ENCODE peak calls at places on chromosomes 11 and 22, in seven cellular contexts. One of them, this sample, is unnamed.

GRCh38 chr11:113251281-113251680 is 63.1 kb upstream of the TTC12 start:
- DNase-seq in GM12878: no peak
- DNase-seq in A549: no peak
- DNase-seq in IMR-90: no peak
- DNase-seq in K562: no peak
- DNase-seq in SK-N-SH: no peak
- DNase-seq in HepG2: no peak
- DNase-seq in this sample: no peak

GRCh38 chr11:58618215-58618614 is 4.2 kb upstream of the CNTF start:
- DNase-seq in GM12878: no peak
- DNase-seq in A549: no peak
- DNase-seq in IMR-90: no peak
- DNase-seq in K562: no peak
- DNase-seq in SK-N-SH: no peak
- DNase-seq in HepG2: peak; percentile 21
- DNase-seq in this sample: no peak

GRCh38 chr22:49910229-49911155 is 7.7 kb downstream of the ALG12 start:
- DNase-seq in GM12878: no peak
- DNase-seq in A549: no peak
- DNase-seq in IMR-90: no peak
- DNase-seq in K562: no peak
- DNase-seq in SK-N-SH: no peak
- DNase-seq in HepG2: no peak
- DNase-seq in this sample: no peak

GRCh38 chr11:2724653-2725366 is 25.0 kb upstream of the KCNQ1OT1 start:
- DNase-seq in GM12878: no peak
- DNase-seq in A549: no peak
- DNase-seq in IMR-90: no peak
- DNase-seq in K562: no peak
- DNase-seq in SK-N-SH: no peak
- DNase-seq in HepG2: no peak
- DNase-seq in this sample: no peak

GRCh38 chr11:64060263-64060860 is 24.6 kb downstream of the FLRT1 start:
- DNase-seq in GM12878: no peak
- DNase-seq in A549: no peak
- DNase-seq in IMR-90: no peak
- DNase-seq in K562: no peak
- DNase-seq in SK-N-SH: no peak
- DNase-seq in HepG2: no peak
- DNase-seq in this sample: peak; percentile 65

GRCh38 chr11:76798202-76798581 is 15.0 kb downstream of the TSKU start:
- DNase-seq in GM12878: no peak
- DNase-seq in A549: no peak
- DNase-seq in IMR-90: no peak
- DNase-seq in K562: no peak
- DNase-seq in SK-N-SH: no peak
- DNase-seq in HepG2: no peak
- DNase-seq in this sample: no peak

GRCh38 chr11:69909561-69910518 is 90.6 kb upstream of the FGF3 start:
- DNase-seq in GM12878: no peak
- DNase-seq in A549: no peak
- DNase-seq in IMR-90: no peak
- DNase-seq in K562: peak; percentile 65
- DNase-seq in SK-N-SH: peak; percentile 74
- DNase-seq in HepG2: no peak
- DNase-seq in this sample: peak; percentile 77

GRCh38 chr22:20083157-20083890 is 3.3 kb downstream of the DGCR8 start:
- DNase-seq in GM12878: no peak
- DNase-seq in A549: no peak
- DNase-seq in IMR-90: no peak
- DNase-seq in K562: no peak
- DNase-seq in SK-N-SH: no peak
- DNase-seq in HepG2: no peak
- DNase-seq in this sample: no peak

GRCh38 chr11:2522636-2523255 is 77.9 kb downstream of the KCNQ1 start:
- DNase-seq in GM12878: no peak
- DNase-seq in A549: no peak
- DNase-seq in IMR-90: no peak
- DNase-seq in K562: no peak
- DNase-seq in SK-N-SH: peak; percentile 30
- DNase-seq in HepG2: no peak
- DNase-seq in this sample: peak; percentile 42

GRCh38 chr11:123674297-123674696 is 19.9 kb upstream of the SCN3B start:
- DNase-seq in GM12878: no peak
- DNase-seq in A549: no peak
- DNase-seq in IMR-90: no peak
- DNase-seq in K562: no peak
- DNase-seq in SK-N-SH: no peak
- DNase-seq in HepG2: no peak
- DNase-seq in this sample: no peak

GRCh38 chr11:28674432-28675076 is 566.4 kb downstream of the METTL15 start:
- DNase-seq in GM12878: no peak
- DNase-seq in A549: no peak
- DNase-seq in IMR-90: peak; percentile 67
- DNase-seq in K562: no peak
- DNase-seq in SK-N-SH: peak; percentile 28
- DNase-seq in HepG2: no peak
- DNase-seq in this sample: peak; percentile 61

DNA sequence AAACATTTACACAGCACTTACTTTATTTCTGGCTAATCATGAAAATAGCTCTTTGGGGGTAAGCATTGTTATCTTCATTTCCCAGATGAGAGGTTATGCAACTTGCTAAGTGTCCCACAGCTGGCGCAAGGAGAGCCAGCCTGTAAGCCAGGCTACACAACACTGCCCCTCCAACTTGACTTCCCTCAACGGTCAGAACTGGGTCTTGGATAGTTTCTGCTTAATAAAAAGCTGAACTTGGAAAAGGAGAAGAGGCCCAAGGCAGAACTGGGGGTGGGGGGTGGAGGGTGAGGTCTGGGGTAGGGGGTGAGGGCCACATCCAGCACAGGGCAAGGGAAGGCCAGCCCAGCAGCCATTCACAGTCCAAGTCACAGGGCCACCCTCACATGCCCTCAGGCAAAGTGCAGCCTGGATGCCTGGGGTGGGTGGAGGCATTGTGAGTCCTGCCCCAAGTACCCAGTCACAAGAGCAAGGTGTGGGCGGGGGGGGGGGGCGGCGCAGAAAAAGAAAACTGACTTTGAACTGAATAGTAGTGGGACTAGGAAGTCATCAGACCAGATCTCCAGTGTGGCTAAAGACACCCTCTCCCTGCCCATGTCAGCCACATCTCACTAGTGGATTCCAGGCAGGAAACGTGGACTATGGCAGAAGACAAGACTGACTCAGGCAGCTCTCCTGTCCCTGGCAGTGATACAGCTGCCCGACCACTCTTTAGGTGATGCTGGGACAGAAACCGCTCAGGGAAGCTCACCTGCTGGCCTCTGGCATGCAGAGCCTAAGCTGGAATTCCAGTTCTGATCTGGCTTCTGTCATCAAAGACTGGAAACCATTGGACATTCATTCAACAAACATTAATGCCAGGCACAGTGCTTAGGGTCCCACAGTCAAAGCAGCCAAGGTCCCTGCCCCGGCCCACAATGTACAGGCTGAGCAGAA is 52.4 kb downstream of the PACSIN2 start:
- DNase-seq in GM12878: no peak
- DNase-seq in A549: no peak
- DNase-seq in IMR-90: peak; percentile 47
- DNase-seq in K562: no peak
- DNase-seq in SK-N-SH: no peak
- DNase-seq in HepG2: no peak
- DNase-seq in this sample: no peak
- TF ChIP-seq RFX5 in GM12878: no peak
- TF ChIP-seq RFX5 in A549: no peak
- TF ChIP-seq RFX5 in IMR-90: no peak
- TF ChIP-seq RFX5 in K562: no peak
- TF ChIP-seq RFX5 in SK-N-SH: no peak
- TF ChIP-seq RFX5 in HepG2: no peak
- TF ChIP-seq RFX5 in this sample: no peak

GRCh38 chr11:89181111-89181510 is 3.4 kb downstream of the TYR start:
- DNase-seq in GM12878: no peak
- DNase-seq in A549: no peak
- DNase-seq in IMR-90: no peak
- DNase-seq in K562: no peak
- DNase-seq in SK-N-SH: no peak
- DNase-seq in HepG2: no peak
- DNase-seq in this sample: no peak

GRCh38 chr11:89182773-89183172 is 5.1 kb downstream of the TYR start:
- DNase-seq in GM12878: no peak
- DNase-seq in A549: no peak
- DNase-seq in IMR-90: peak; percentile 53
- DNase-seq in K562: no peak
- DNase-seq in SK-N-SH: no peak
- DNase-seq in HepG2: no peak
- DNase-seq in this sample: no peak

GRCh38 chr11:89177691-89178231 is at the start of gene TYR:
- DNase-seq in GM12878: no peak
- DNase-seq in A549: no peak
- DNase-seq in IMR-90: no peak
- DNase-seq in K562: no peak
- DNase-seq in SK-N-SH: no peak
- DNase-seq in HepG2: no peak
- DNase-seq in this sample: no peak

GRCh38 chr11:89175796-89176195 is 1.9 kb upstream of the TYR start:
- DNase-seq in GM12878: no peak
- DNase-seq in A549: no peak
- DNase-seq in IMR-90: no peak
- DNase-seq in K562: no peak
- DNase-seq in SK-N-SH: no peak
- DNase-seq in HepG2: no peak
- DNase-seq in this sample: no peak

DNA sequence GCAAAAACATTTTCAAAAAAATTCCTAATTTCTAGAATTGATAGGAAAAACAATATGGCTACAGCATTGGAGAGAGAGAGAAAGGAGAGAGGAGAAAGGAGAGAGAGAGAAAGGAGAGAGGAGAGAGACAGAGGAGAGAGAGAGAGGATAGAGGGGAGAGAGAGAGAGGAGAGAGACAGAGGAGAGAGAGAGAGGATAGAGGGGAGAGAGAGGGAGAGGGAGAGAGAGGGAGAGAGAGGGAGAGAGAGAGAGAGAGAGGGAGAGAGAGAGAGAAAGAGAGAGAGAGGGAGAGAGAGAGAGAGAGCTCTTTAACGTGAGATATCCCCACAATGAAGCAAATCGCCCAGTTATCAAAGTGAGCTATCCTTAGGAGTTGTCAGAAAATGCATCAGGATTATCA is 737 bp upstream of the TYR start:
- DNase-seq in GM12878: no peak
- DNase-seq in A549: no peak
- DNase-seq in IMR-90: no peak
- DNase-seq in K562: no peak
- DNase-seq in SK-N-SH: no peak
- DNase-seq in HepG2: no peak
- DNase-seq in this sample: no peak
- TF ChIP-seq RFX5 in GM12878: no peak
- TF ChIP-seq RFX5 in A549: no peak
- TF ChIP-seq RFX5 in IMR-90: no peak
- TF ChIP-seq RFX5 in K562: no peak
- TF ChIP-seq RFX5 in SK-N-SH: no peak
- TF ChIP-seq RFX5 in HepG2: no peak
- TF ChIP-seq RFX5 in this sample: no peak

DNA sequence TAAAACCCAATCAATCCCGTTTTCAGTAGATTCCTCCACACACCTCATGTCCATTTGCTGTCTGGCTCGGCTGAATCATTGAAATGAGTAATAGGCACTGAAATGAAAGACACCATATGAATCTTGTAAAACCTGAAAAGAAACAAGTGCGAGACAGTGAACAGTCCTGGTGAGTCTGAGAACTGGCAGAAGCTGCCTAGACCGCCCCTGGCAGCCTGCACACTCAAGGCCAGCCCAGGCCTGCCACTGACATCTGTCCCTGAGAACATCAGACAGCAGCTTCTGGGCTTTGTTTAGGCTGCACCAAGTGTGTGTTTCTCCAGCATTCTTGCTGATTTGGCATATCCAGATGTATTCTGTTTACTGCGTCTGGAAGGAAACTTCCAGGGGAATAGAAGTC is 44.8 kb downstream of the ENDOD1 start:
- DNase-seq in GM12878: no peak
- DNase-seq in A549: no peak
- DNase-seq in IMR-90: peak; percentile 51
- DNase-seq in K562: no peak
- DNase-seq in SK-N-SH: no peak
- DNase-seq in HepG2: no peak
- DNase-seq in this sample: no peak
- TF ChIP-seq RFX5 in GM12878: no peak
- TF ChIP-seq RFX5 in A549: no peak
- TF ChIP-seq RFX5 in IMR-90: no peak
- TF ChIP-seq RFX5 in K562: no peak
- TF ChIP-seq RFX5 in SK-N-SH: no peak
- TF ChIP-seq RFX5 in HepG2: no peak
- TF ChIP-seq RFX5 in this sample: no peak

GRCh38 chr11:119085523-119085878 is 820 bp downstream of the HMBS start:
- DNase-seq in GM12878: no peak
- DNase-seq in A549: no peak
- DNase-seq in IMR-90: no peak
- DNase-seq in K562: peak; percentile 52
- DNase-seq in SK-N-SH: peak; percentile 41
- DNase-seq in HepG2: no peak
- DNase-seq in this sample: no peak

GRCh38 chr11:119089319-119089718 is 4.6 kb downstream of the HMBS start:
- DNase-seq in GM12878: no peak
- DNase-seq in A549: no peak
- DNase-seq in IMR-90: no peak
- DNase-seq in K562: peak; percentile 37
- DNase-seq in SK-N-SH: no peak
- DNase-seq in HepG2: no peak
- DNase-seq in this sample: no peak

GRCh38 chr11:119091083-119091650 is 6.5 kb downstream of the HMBS start:
- DNase-seq in GM12878: no peak
- DNase-seq in A549: no peak
- DNase-seq in IMR-90: peak; percentile 50
- DNase-seq in K562: no peak
- DNase-seq in SK-N-SH: no peak
- DNase-seq in HepG2: no peak
- DNase-seq in this sample: no peak

GRCh38 chr11:119084663-119085522 is at the start of gene HMBS:
- DNase-seq in GM12878: peak; percentile 79
- DNase-seq in A549: peak; percentile 78
- DNase-seq in IMR-90: peak; percentile 94
- DNase-seq in K562: peak; percentile 87
- DNase-seq in SK-N-SH: peak; percentile 93
- DNase-seq in HepG2: peak; percentile 92
- DNase-seq in this sample: peak; percentile 75

DNA sequence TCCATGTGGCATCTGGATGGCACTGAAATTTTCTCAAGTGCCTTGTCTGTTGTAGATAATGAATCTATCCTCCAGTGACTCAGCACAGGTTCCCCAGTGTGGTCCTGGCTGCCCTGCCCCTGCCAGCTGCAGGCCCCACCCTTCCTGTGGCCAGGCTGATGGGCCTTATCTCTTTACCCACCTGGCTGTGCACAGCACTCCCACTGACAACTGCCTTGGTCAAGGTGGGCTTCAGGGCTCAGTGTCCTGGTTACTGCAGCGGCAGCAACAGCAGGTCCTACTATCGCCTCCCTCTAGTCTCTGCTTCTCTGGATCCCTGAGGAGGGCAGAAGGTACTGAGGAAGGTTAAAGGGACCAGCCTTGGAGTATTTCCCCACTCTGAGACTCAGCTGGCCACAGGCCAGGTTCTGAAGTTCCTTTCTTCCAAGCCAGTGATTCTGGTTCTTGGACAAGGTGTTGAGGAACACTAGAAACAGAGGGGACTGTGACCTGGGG is 3.1 kb downstream of the HMBS start:
- DNase-seq in GM12878: no peak
- DNase-seq in A549: no peak
- DNase-seq in IMR-90: no peak
- DNase-seq in K562: peak; percentile 88
- DNase-seq in SK-N-SH: no peak
- DNase-seq in HepG2: no peak
- DNase-seq in this sample: no peak
- TF ChIP-seq RFX5 in GM12878: no peak
- TF ChIP-seq RFX5 in A549: no peak
- TF ChIP-seq RFX5 in IMR-90: no peak
- TF ChIP-seq RFX5 in K562: no peak
- TF ChIP-seq RFX5 in SK-N-SH: no peak
- TF ChIP-seq RFX5 in HepG2: no peak
- TF ChIP-seq RFX5 in this sample: no peak